ENCODE peak calls at places on chromosome 14, in seven cellular contexts. T is kidney tubule cell; K is activated CD8-positive, alpha-beta memory T cell treated with anti-CD3 and anti-CD28 coated beads for 24 hours; D is pancreas; S is kidney; A is fibroblast of mammary gland; X is fibroblast of pulmonary artery. O is an unnamed sample.
A peak's percentile ranks its signal among the peaks of the same experiment; 100 is the strongest.

GRCh38 chr14:90302529-90303303 is 29.0 kb downstream of the NRDE2 start:
- DNase-seq in T (no peak), K (no peak), D (no peak), S (no peak), A (no peak), X (peak; percentile 20), O (no peak)

GRCh38 chr14:20714593-20715250 is 26.2 kb downstream of the ANG start:
- DNase-seq in T (peak; percentile 78), K (no peak), D (peak; percentile 78), S (peak; percentile 76), A (peak; percentile 81), X (peak; percentile 84), O (no peak)

GRCh38 chr14:51821822-51822221 is 38.6 kb upstream of the GNG2 start:
- DNase-seq in T (no peak), K (no peak), D (no peak), S (no peak), A (peak; percentile 57), X (peak; percentile 3), O (no peak)

GRCh38 chr14:43792980-43793379 is 714.1 kb downstream of the FSCB start:
- DNase-seq in T (no peak), K (no peak), D (no peak), S (no peak), A (no peak), X (no peak), O (no peak)

GRCh38 chr14:48874701-48875100 is 711.5 kb downstream of the RPS29 start:
- DNase-seq in T (no peak), K (no peak), D (no peak), S (no peak), A (no peak), X (no peak), O (no peak)

GRCh38 chr14:105891221-105891602 is 364.8 kb downstream of the TMEM121 start:
- DNase-seq in T (no peak), K (peak; percentile 47), D (peak; percentile 6), S (peak; percentile 46), A (no peak), X (no peak), O (peak; percentile 13)

GRCh38 chr14:51547260-51547659 is 104.5 kb upstream of the FRMD6 start:
- DNase-seq in T (peak; percentile 98), K (no peak), D (no peak), S (no peak), A (peak; percentile 100), X (peak; percentile 99), O (no peak)

GRCh38 chr14:102096569-102097188 is 9.8 kb upstream of the HSP90AA1 start:
- DNase-seq in T (peak; percentile 77), K (peak; percentile 86), D (peak; percentile 84), S (peak; percentile 90), A (peak; percentile 84), X (peak; percentile 85), O (peak; percentile 83)

GRCh38 chr14:34874386-34875030 is 652 bp downstream of the BAZ1A start:
- DNase-seq in T (peak; percentile 57), K (peak; percentile 84), D (peak; percentile 52), S (peak; percentile 88), A (peak; percentile 42), X (peak; percentile 56), O (peak; percentile 78)

GRCh38 chr14:101108579-101109346 is 205.2 kb upstream of the RTL1 start:
- DNase-seq in T (no peak), K (peak; percentile 40), D (no peak), S (peak; percentile 55), A (no peak), X (no peak), O (peak; percentile 13)

GRCh38 chr14:68526420-68527105 is 266.3 kb downstream of the ZFP36L1 start:
- DNase-seq in T (peak; percentile 90), K (no peak), D (peak; percentile 76), S (peak; percentile 76), A (no peak), X (no peak), O (no peak)

GRCh38 chr14:59308706-59309105 is 120.2 kb downstream of the DAAM1 start:
- DNase-seq in T (no peak), K (no peak), D (no peak), S (no peak), A (no peak), X (peak; percentile 78), O (no peak)

GRCh38 chr14:64737391-64738305 is 33.4 kb downstream of the PLEKHG3 start:
- DNase-seq in T (no peak), K (no peak), D (peak; percentile 37), S (peak; percentile 64), A (no peak), X (no peak), O (no peak)

GRCh38 chr14:95901014-95901413 is 24.4 kb downstream of the TUNAR start:
- DNase-seq in T (peak; percentile 31), K (no peak), D (no peak), S (no peak), A (peak; percentile 37), X (no peak), O (no peak)

GRCh38 chr14:59265808-59266207 is 77.3 kb downstream of the DAAM1 start:
- DNase-seq in T (peak; percentile 83), K (no peak), D (no peak), S (no peak), A (peak; percentile 60), X (no peak), O (no peak)

GRCh38 chr14:80260649-80261048 is 49.3 kb upstream of the DIO2 start:
- DNase-seq in T (no peak), K (no peak), D (no peak), S (no peak), A (no peak), X (no peak), O (no peak)

GRCh38 chr14:105605501-105606304 is 79.3 kb downstream of the TMEM121 start:
- DNase-seq in T (no peak), K (no peak), D (no peak), S (peak; percentile 56), A (no peak), X (no peak), O (no peak)

GRCh38 chr14:23114669-23115491 is 4.2 kb downstream of the CEBPE start:
- DNase-seq in T (peak; percentile 97), K (no peak), D (no peak), S (peak; percentile 75), A (peak; percentile 98), X (peak; percentile 94), O (no peak)

GRCh38 chr14:32319368-32320049 is 9.6 kb upstream of the AKAP6 start:
- DNase-seq in T (no peak), K (no peak), D (no peak), S (no peak), A (peak; percentile 50), X (no peak), O (no peak)

GRCh38 chr14:24310666-24311604 is at the start of gene LTB4R:
- DNase-seq in T (peak; percentile 80), K (peak; percentile 89), D (peak; percentile 91), S (peak; percentile 94), A (peak; percentile 69), X (peak; percentile 82), O (no peak)

O was measured in D341Med.